ENCODE peak calls at places on chromosomes 16 and 17, in seven cellular contexts. One of them, this sample, is unnamed. For H3K9me3 and H3K27me3, the result is how much of the 10 kb centered on the place peaks cover.

GRCh38 chr17:1203111-1203966 is 23.6 kb upstream of the ABR start:
- DNase-seq in stomach: peak
- DNase-seq in thoracic aorta: no peak
- DNase-seq in neural progenitor cell: peak
- DNase-seq in adipocyte: peak
- DNase-seq in tibial artery: peak
- DNase-seq in mammary epithelial cell: peak
- DNase-seq in this sample: peak

GRCh38 chr17:2977157-2977556 is 86.2 kb downstream of the OR1D5 start:
- DNase-seq in stomach: no peak
- DNase-seq in thoracic aorta: no peak
- DNase-seq in adipocyte: no peak
- DNase-seq in tibial artery: no peak
- DNase-seq in mammary epithelial cell: no peak
- DNase-seq in neural progenitor cell: no peak
- DNase-seq in this sample: peak

GRCh38 chr16:22357635-22357971 is 16.8 kb downstream of the CDR2 start:
- DNase-seq in thoracic aorta: no peak
- DNase-seq in mammary epithelial cell: no peak
- DNase-seq in tibial artery: no peak
- DNase-seq in neural progenitor cell: no peak
- DNase-seq in adipocyte: no peak
- DNase-seq in stomach: no peak
- DNase-seq in this sample: no peak

GRCh38 chr16:22681881-22682291 is 132.1 kb upstream of the HS3ST2 start:
- DNase-seq in tibial artery: peak
- DNase-seq in adipocyte: no peak
- DNase-seq in stomach: no peak
- DNase-seq in neural progenitor cell: no peak
- DNase-seq in thoracic aorta: no peak
- DNase-seq in mammary epithelial cell: no peak
- DNase-seq in this sample: no peak

GRCh38 chr17:58153046-58153445 is 4.9 kb downstream of the OR4D1 start:
- DNase-seq in adipocyte: no peak
- DNase-seq in neural progenitor cell: no peak
- DNase-seq in thoracic aorta: no peak
- DNase-seq in tibial artery: no peak
- DNase-seq in mammary epithelial cell: no peak
- DNase-seq in stomach: no peak
- DNase-seq in this sample: no peak

GRCh38 chr17:49031965-49032928 is 35.1 kb downstream of the IGF2BP1 start:
- DNase-seq in tibial artery: no peak
- DNase-seq in stomach: peak
- DNase-seq in neural progenitor cell: peak
- DNase-seq in mammary epithelial cell: peak
- DNase-seq in thoracic aorta: no peak
- DNase-seq in adipocyte: peak
- DNase-seq in this sample: peak

GRCh38 chr17:82449883-82450356 is 632 bp downstream of the CYBC1 start:
- DNase-seq in stomach: no peak
- DNase-seq in adipocyte: no peak
- DNase-seq in neural progenitor cell: no peak
- DNase-seq in thoracic aorta: no peak
- DNase-seq in mammary epithelial cell: no peak
- DNase-seq in tibial artery: no peak
- DNase-seq in this sample: no peak

GRCh38 chr17:17569691-17570090 is 21.8 kb downstream of the PEMT start:
- DNase-seq in mammary epithelial cell: no peak
- DNase-seq in tibial artery: no peak
- DNase-seq in neural progenitor cell: no peak
- DNase-seq in thoracic aorta: no peak
- DNase-seq in adipocyte: no peak
- DNase-seq in stomach: no peak
- DNase-seq in this sample: no peak

GRCh38 chr17:12979826-12980500 is 37.9 kb downstream of the ELAC2 start:
- DNase-seq in tibial artery: no peak
- DNase-seq in adipocyte: no peak
- DNase-seq in neural progenitor cell: no peak
- DNase-seq in thoracic aorta: no peak
- DNase-seq in mammary epithelial cell: no peak
- DNase-seq in stomach: no peak
- DNase-seq in this sample: no peak

GRCh38 chr17:2853722-2854580 is 57.7 kb downstream of the RAP1GAP2 start:
- DNase-seq in stomach: peak
- DNase-seq in adipocyte: peak
- DNase-seq in mammary epithelial cell: peak
- DNase-seq in neural progenitor cell: peak
- DNase-seq in thoracic aorta: no peak
- DNase-seq in tibial artery: no peak
- DNase-seq in this sample: peak

GRCh38 chr17:82035488-82035887 is 2.0 kb downstream of the DCXR start:
- DNase-seq in mammary epithelial cell: no peak
- DNase-seq in tibial artery: no peak
- DNase-seq in neural progenitor cell: no peak
- DNase-seq in thoracic aorta: no peak
- DNase-seq in stomach: no peak
- DNase-seq in adipocyte: no peak
- DNase-seq in this sample: no peak

GRCh38 chr16:49354101-49354500 is 19.5 kb upstream of the C16orf78 start:
- DNase-seq in tibial artery: no peak
- DNase-seq in adipocyte: no peak
- DNase-seq in mammary epithelial cell: no peak
- DNase-seq in neural progenitor cell: no peak
- DNase-seq in stomach: no peak
- DNase-seq in thoracic aorta: no peak
- DNase-seq in this sample: no peak

GRCh38 chr16:89723279-89724250 is 2.2 kb downstream of the ZNF276 start:
- DNase-seq in tibial artery: no peak
- DNase-seq in adipocyte: no peak
- DNase-seq in mammary epithelial cell: peak
- DNase-seq in stomach: peak
- DNase-seq in thoracic aorta: no peak
- DNase-seq in neural progenitor cell: no peak
- DNase-seq in this sample: no peak

GRCh38 chr17:6455321-6455705 is 11.1 kb downstream of the PIMREG start:
- DNase-seq in thoracic aorta: no peak
- DNase-seq in stomach: peak
- DNase-seq in adipocyte: peak
- DNase-seq in neural progenitor cell: peak
- DNase-seq in tibial artery: no peak
- DNase-seq in mammary epithelial cell: no peak
- DNase-seq in this sample: no peak

DNA sequence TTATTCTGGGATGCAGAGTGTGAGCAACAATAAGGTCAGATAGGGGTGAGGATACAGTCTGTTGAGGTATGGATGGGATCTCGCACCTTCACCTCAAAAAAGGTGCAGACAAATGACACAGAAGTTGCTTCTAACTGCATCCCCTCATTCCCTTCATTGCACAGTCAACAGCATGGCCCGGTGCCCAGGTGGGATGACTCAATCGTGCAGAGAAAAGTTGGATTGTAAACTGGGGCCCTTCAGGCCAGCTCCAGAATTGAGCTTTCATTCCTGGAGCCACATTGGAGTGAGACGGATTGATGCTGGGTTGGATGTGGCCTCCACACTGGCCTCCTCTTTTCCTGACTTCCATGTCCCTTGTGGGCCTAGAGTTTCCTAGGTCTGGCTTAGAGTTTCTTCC is 977.4 kb downstream of the KCNJ18 start:
- DNase-seq in tibial artery: no peak
- DNase-seq in stomach: no peak
- DNase-seq in thoracic aorta: no peak
- DNase-seq in mammary epithelial cell: peak
- DNase-seq in neural progenitor cell: no peak
- DNase-seq in adipocyte: no peak
- DNase-seq in this sample: no peak
- H3K9me3 ChIP-seq in tibial artery: under half
- H3K9me3 ChIP-seq in stomach: under half
- H3K9me3 ChIP-seq in thoracic aorta: under half
- H3K9me3 ChIP-seq in mammary epithelial cell: under half
- H3K9me3 ChIP-seq in neural progenitor cell: under half
- H3K9me3 ChIP-seq in adipocyte: under half
- H3K9me3 ChIP-seq in this sample: under half

GRCh38 chr16:68636818-68637217 is 8.3 kb upstream of the CDH3 start:
- DNase-seq in mammary epithelial cell: peak
- DNase-seq in thoracic aorta: no peak
- DNase-seq in stomach: no peak
- DNase-seq in neural progenitor cell: no peak
- DNase-seq in adipocyte: no peak
- DNase-seq in tibial artery: no peak
- DNase-seq in this sample: no peak

GRCh38 chr16:68640972-68641371 is 4.1 kb upstream of the CDH3 start:
- DNase-seq in stomach: peak
- DNase-seq in tibial artery: no peak
- DNase-seq in mammary epithelial cell: peak
- DNase-seq in thoracic aorta: no peak
- DNase-seq in adipocyte: peak
- DNase-seq in neural progenitor cell: no peak
- DNase-seq in this sample: peak

GRCh38 chr16:68642047-68642435 is 3.1 kb upstream of the CDH3 start:
- DNase-seq in mammary epithelial cell: no peak
- DNase-seq in stomach: no peak
- DNase-seq in thoracic aorta: no peak
- DNase-seq in neural progenitor cell: no peak
- DNase-seq in tibial artery: no peak
- DNase-seq in adipocyte: no peak
- DNase-seq in this sample: no peak

DNA sequence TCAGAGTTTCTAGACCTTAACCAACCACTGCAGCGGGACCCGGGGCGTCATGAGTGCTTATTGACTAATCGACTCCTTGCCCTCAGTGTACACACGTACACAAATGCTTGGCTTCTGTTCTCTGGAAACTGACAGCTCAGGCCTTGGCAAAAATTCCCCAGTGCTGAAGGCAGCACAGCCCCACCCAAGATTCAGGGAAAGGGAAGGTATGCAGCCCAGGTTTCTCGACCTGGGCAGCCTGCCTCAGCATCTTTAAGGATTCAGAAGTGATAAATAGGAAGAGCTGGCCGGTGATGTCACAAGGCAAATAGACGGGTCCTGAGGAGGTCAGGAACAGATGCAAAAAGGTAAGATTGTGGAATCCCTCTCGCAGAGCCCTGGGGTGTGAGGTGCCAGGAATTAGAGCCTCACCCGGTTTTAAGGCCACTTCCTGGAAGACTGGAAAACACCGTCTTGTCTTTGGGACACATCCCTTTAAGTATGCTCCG is 9.0 kb upstream of the CDH3 start:
- DNase-seq in thoracic aorta: no peak
- DNase-seq in stomach: peak
- DNase-seq in mammary epithelial cell: peak
- DNase-seq in adipocyte: no peak
- DNase-seq in neural progenitor cell: no peak
- DNase-seq in tibial artery: no peak
- DNase-seq in this sample: peak
- H3K4me3 ChIP-seq in thoracic aorta: no peak
- H3K4me3 ChIP-seq in stomach: no peak
- H3K4me3 ChIP-seq in mammary epithelial cell: peak
- H3K4me3 ChIP-seq in adipocyte: no peak
- H3K4me3 ChIP-seq in neural progenitor cell: no peak
- H3K4me3 ChIP-seq in tibial artery: no peak
- H3K4me3 ChIP-seq in this sample: no peak

DNA sequence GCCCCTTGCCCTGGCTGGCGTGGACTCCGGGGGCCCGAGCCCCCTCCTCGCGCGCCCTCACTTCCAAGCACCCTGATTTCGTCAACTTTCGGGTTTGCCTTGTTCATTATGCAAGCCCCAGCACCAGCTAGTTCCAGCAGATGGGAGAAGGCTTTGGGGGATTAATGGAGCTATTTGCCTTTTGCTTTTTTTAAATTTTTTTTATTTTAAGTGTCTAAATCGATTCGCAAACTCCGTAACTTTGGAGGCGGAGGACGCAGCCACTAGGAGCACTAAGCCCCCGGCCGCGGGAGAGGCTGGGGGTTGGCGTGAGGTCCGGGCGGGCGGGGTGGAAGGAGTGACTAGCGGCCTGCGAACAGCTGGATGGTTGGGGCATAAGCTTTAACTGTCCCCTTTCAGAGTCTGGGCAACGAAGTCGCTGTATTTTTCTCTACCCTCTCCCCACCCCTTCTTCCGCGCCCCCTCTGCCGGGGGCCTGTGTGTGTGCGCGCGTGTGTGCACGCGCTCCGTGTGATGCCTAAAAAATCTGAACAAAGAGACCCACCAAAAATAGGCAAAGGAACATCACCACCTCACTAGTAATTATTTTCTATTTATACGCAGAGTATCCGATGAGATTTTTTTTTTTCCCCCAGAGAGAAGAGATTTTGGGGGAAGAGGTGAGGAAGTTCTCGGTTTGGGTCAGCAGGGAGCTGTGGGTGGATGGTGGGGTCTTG is 2.1 kb downstream of the SHISA9 start:
- DNase-seq in mammary epithelial cell: no peak
- DNase-seq in adipocyte: no peak
- DNase-seq in tibial artery: no peak
- DNase-seq in stomach: no peak
- DNase-seq in neural progenitor cell: peak
- DNase-seq in thoracic aorta: no peak
- DNase-seq in this sample: no peak
- H3K27me3 ChIP-seq in mammary epithelial cell: under half
- H3K27me3 ChIP-seq in adipocyte: under half
- H3K27me3 ChIP-seq in tibial artery: half or more
- H3K27me3 ChIP-seq in stomach: half or more
- H3K27me3 ChIP-seq in neural progenitor cell: under half
- H3K27me3 ChIP-seq in thoracic aorta: under half
- H3K27me3 ChIP-seq in this sample: half or more

GRCh38 chr16:79351927-79352326 is 248.6 kb downstream of the MAF start:
- DNase-seq in stomach: no peak
- DNase-seq in thoracic aorta: no peak
- DNase-seq in tibial artery: no peak
- DNase-seq in neural progenitor cell: no peak
- DNase-seq in adipocyte: no peak
- DNase-seq in mammary epithelial cell: no peak
- DNase-seq in this sample: no peak

GRCh38 chr16:79349803-79350202 is 250.7 kb downstream of the MAF start:
- DNase-seq in neural progenitor cell: no peak
- DNase-seq in tibial artery: no peak
- DNase-seq in thoracic aorta: no peak
- DNase-seq in stomach: no peak
- DNase-seq in mammary epithelial cell: no peak
- DNase-seq in adipocyte: no peak
- DNase-seq in this sample: no peak

GRCh38 chr16:79348521-79349306 is 251.8 kb downstream of the MAF start:
- DNase-seq in neural progenitor cell: no peak
- DNase-seq in stomach: no peak
- DNase-seq in tibial artery: no peak
- DNase-seq in mammary epithelial cell: no peak
- DNase-seq in adipocyte: no peak
- DNase-seq in thoracic aorta: no peak
- DNase-seq in this sample: no peak

DNA sequence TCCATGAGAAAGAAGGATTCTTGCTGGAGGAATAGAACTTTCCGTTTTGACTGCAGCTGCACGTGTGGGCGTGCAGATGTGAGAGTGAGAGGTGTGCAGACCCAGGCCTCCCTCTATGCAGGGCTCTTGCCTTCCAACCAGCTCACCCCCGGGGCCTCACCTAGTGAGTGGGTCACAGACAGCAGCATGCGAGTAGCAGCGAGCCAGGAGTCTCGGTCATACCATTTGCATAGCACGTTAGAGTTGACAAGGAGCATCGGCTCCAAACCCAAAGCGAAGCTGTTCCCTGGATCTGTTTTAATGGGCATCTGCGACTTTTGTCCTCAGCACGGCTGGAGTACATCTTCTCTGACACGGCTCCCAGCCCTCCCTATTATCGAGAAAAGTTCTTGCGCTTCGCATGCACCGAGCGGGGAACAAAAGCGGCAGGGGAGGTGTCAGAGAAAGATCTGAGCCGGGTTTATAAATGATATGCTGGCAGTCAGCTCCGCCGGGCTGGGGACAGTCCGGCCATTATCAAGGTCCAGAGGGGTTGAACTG is 253.3 kb downstream of the MAF start:
- DNase-seq in thoracic aorta: no peak
- DNase-seq in tibial artery: no peak
- DNase-seq in adipocyte: no peak
- DNase-seq in stomach: no peak
- DNase-seq in mammary epithelial cell: no peak
- DNase-seq in neural progenitor cell: no peak
- DNase-seq in this sample: no peak
- H3K9me3 ChIP-seq in thoracic aorta: under half
- H3K9me3 ChIP-seq in tibial artery: under half
- H3K9me3 ChIP-seq in adipocyte: under half
- H3K9me3 ChIP-seq in stomach: under half
- H3K9me3 ChIP-seq in mammary epithelial cell: under half
- H3K9me3 ChIP-seq in neural progenitor cell: under half
- H3K9me3 ChIP-seq in this sample: under half

This sample was measured in MG63.